ENCODE peak calls at places on chromosomes 6 and 20, in five cellular contexts. C is trophoblast cell, W is stomach, X is brain microvascular endothelial cell, Z is mammary epithelial cell. N is an unnamed sample.

GRCh38 chr6:136811261-136811660 is 11.1 kb upstream of the PEX7 start:
- DNase-seq in C (no peak), W (no peak), X (no peak), Z (no peak), N (no peak)

GRCh38 chr6:73774311-73774766 is 78.3 kb downstream of the CD109 start:
- DNase-seq in C (peak; percentile 88), W (no peak), X (peak; percentile 99), Z (peak; percentile 87), N (peak; percentile 26)

GRCh38 chr6:127520061-127520460 is 926 bp upstream of the MTCL3 start:
- DNase-seq in C (no peak), W (no peak), X (peak; percentile 16), Z (no peak), N (no peak)

GRCh38 chr6:99746261-99746895 is 139.7 kb downstream of the PRDM13 start:
- DNase-seq in C (peak; percentile 70), W (peak; percentile 65), X (peak; percentile 78), Z (peak; percentile 61), N (peak; percentile 82)

GRCh38 chr6:135983720-135984343 is 132.3 kb downstream of the PDE7B start:
- DNase-seq in C (no peak), W (no peak), X (no peak), Z (no peak), N (no peak)

GRCh38 chr6:139262519-139263300 is 29.1 kb downstream of the TXLNB start:
- DNase-seq in C (no peak), W (no peak), X (no peak), Z (peak; percentile 58), N (peak; percentile 42)

GRCh38 chr6:35247642-35248231 is 11.8 kb upstream of the ZNF76 start:
- DNase-seq in C (no peak), W (no peak), X (no peak), Z (no peak), N (no peak)

GRCh38 chr20:5513975-5514516 is 197.3 kb upstream of the PROKR2 start:
- DNase-seq in C (peak; percentile 51), W (no peak), X (no peak), Z (peak; percentile 40), N (no peak)

GRCh38 chr6:147132889-147133288 is 71.3 kb upstream of the STXBP5 start:
- DNase-seq in C (no peak), W (no peak), X (no peak), Z (no peak), N (no peak)

GRCh38 chr6:44676826-44677433 is 289.4 kb downstream of the CDC5L start:
- DNase-seq in C (no peak), W (no peak), X (no peak), Z (no peak), N (no peak)

GRCh38 chr6:107665386-107665785 is 158.7 kb downstream of the SCML4 start:
- DNase-seq in C (no peak), W (no peak), X (no peak), Z (no peak), N (no peak)

GRCh38 chr20:24914388-24915241 is 34.5 kb upstream of the CST7 start:
- DNase-seq in C (no peak), W (no peak), X (no peak), Z (no peak), N (no peak)

GRCh38 chr20:11379257-11380011 is 538.3 kb upstream of the BTBD3 start:
- DNase-seq in C (peak; percentile 38), W (no peak), X (peak; percentile 25), Z (no peak), N (no peak)

GRCh38 chr6:46993846-46994245 is 48.3 kb downstream of the ADGRF1 start:
- DNase-seq in C (peak; percentile 10), W (no peak), X (peak; percentile 88), Z (peak; percentile 95), N (no peak)

GRCh38 chr20:36941403-36941835 is 10.1 kb downstream of the SAMHD1 start:
- DNase-seq in C (no peak), W (no peak), X (no peak), Z (no peak), N (no peak)

GRCh38 chr6:159372333-159372732 is 203.1 kb downstream of the FNDC1 start:
- DNase-seq in C (no peak), W (no peak), X (no peak), Z (no peak), N (no peak)

GRCh38 chr20:38645980-38646858 is 44.6 kb downstream of the ARHGAP40 start:
- DNase-seq in C (peak; percentile 67), W (peak; percentile 83), X (peak; percentile 16), Z (peak; percentile 53), N (peak; percentile 32)

GRCh38 chr6:164085552-164086325 is 671.2 kb downstream of the QKI start:
- DNase-seq in C (no peak), W (no peak), X (peak; percentile 70), Z (no peak), N (peak; percentile 72)

GRCh38 chr20:44574372-44574771 is 8.0 kb upstream of the PKIG start:
- DNase-seq in C (no peak), W (no peak), X (no peak), Z (no peak), N (no peak)

GRCh38 chr20:9628589-9628988 is 114.2 kb downstream of the LAMP5 start:
- DNase-seq in C (no peak), W (no peak), X (no peak), Z (no peak), N (no peak)

GRCh38 chr20:54468082-54468481 is 7.3 kb upstream of the DOK5 start:
- DNase-seq in C (no peak), W (no peak), X (no peak), Z (no peak), N (no peak)

GRCh38 chr6:132131777-132132176 is 180.6 kb upstream of the CCN2 start:
- DNase-seq in C (peak; percentile 94), W (no peak), X (peak; percentile 99), Z (peak; percentile 94), N (no peak)

GRCh38 chr6:148892247-148892646 is 145.4 kb downstream of the UST start:
- DNase-seq in C (no peak), W (no peak), X (no peak), Z (peak; percentile 29), N (no peak)

GRCh38 chr6:24546432-24546831 is 51.7 kb downstream of the ALDH5A1 start:
- DNase-seq in C (no peak), W (no peak), X (no peak), Z (no peak), N (no peak)

GRCh38 chr20:53161473-53161872 is 189.3 kb downstream of the TSHZ2 start:
- DNase-seq in C (peak; percentile 89), W (no peak), X (no peak), Z (peak; percentile 71), N (no peak)

GRCh38 chr6:14335071-14335470 is 217.5 kb downstream of the CD83 start:
- DNase-seq in C (no peak), W (no peak), X (no peak), Z (no peak), N (no peak)

GRCh38 chr6:111872521-111873177 is 603 bp downstream of the FYN start:
- DNase-seq in C (no peak), W (no peak), X (peak; percentile 32), Z (no peak), N (peak; percentile 24)

GRCh38 chr6:111871207-111871606 is 2.0 kb downstream of the FYN start:
- DNase-seq in C (no peak), W (no peak), X (no peak), Z (no peak), N (no peak)

GRCh38 chr6:111870054-111870750 is 3.0 kb downstream of the FYN start:
- DNase-seq in C (no peak), W (no peak), X (no peak), Z (no peak), N (no peak)

GRCh38 chr6:111871725-111872520 is 1.3 kb downstream of the FYN start:
- DNase-seq in C (no peak), W (no peak), X (peak; percentile 29), Z (peak; percentile 38), N (no peak)

DNA sequence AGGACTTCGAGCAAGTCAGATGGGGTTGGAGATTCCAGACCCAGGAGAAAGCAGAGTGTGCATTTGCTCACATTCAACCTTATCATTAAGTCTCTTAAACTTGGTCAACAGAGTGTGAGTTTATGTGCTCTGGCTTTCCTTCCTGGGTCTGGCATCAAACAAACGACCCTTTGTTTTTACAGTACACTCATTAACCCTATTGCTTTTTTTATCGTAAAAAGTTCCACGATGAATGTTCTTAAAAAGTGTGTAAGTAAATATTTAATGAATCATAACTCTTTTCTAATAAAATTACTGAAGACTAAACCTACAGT is 2.5 kb downstream of the FYN start:
- DNase-seq in C (no peak), W (no peak), X (no peak), Z (no peak), N (no peak)
- H3K27ac ChIP-seq in C (no peak overlapping the region), W (peak overlapping the region; percentile 91), X (no peak overlapping the region), Z (no peak overlapping the region), N (no peak overlapping the region)

DNA sequence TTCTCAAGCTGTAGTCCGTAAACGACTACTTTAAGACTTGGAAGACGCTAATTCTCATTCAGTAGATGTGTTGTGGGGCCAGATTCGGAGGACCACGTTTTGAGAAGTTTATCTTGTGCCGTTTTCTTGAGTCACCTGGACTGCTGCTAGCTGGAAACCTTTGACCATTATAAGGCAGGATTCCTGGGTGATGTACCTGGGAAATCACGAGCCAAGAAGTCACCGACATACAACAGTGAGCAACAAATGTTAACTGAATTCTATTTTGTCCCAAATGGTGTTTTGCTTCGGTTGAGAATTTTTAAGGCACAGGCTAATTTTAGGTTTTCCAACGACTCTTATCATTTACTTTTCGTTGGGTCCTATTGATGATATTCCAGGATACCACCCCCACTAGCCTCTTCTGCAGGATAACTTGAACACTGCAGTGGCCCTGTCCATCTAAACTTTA is 93.3 kb upstream of the BTN3A2 start:
- DNase-seq in C (peak; percentile 24), W (no peak), X (no peak), Z (no peak), N (no peak)
- H3K27ac ChIP-seq in C (peak overlapping the region; percentile 93), W (peak overlapping the region; percentile 89), X (peak overlapping the region; percentile 44), Z (peak overlapping the region; percentile 75), N (peak overlapping the region; percentile 48)

DNA sequence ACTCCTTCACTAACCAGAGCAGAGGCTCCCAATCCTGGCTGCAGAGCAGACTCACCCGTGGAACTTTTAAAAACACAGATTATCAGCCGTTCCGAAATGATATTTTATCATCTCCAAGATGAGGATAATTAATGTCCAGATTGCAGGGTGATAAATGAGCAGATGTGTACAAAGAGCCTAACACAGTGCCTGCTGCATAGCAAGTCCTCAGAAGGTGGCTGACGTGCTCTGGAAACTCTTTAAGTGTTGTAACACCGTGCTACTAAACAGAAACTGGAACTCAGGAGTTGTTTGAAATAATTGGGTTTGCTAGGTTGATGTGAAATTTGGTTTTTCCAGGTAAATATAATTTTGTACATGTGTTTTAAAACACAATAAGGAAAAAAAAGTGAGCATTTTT is 118.0 kb downstream of the ARMC2 start:
- DNase-seq in C (peak; percentile 28), W (no peak), X (no peak), Z (no peak), N (no peak)
- H3K27ac ChIP-seq in C (no peak overlapping the region), W (no peak overlapping the region), X (no peak overlapping the region), Z (no peak overlapping the region), N (peak overlapping the region; percentile 71)

DNA sequence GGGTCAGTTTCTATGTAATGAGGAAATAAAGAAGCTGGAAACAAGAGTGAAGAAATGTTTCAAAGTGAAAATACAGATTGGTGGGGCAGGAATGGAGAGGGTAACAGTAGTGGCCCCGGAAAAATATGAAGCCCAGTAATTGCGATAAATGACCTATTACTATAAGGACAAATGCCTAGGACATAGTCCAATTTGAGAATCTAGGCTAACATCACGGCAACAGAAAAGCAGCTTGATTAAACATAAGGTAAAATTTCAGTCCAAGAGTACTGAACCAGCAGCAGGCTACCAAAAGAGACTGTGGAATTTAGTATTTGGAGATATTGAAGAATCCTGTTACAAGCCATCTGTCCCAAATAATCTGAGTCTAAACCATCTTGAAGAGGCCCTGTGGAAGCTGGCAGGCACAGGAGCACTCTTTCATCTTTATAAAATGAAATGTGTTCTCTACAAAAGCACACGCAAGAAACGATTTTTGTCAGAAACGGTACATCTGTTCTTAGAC is 49.4 kb downstream of the ELOVL5 start:
- DNase-seq in C (no peak), W (no peak), X (no peak), Z (no peak), N (no peak)
- H3K27ac ChIP-seq in C (no peak overlapping the region), W (no peak overlapping the region), X (no peak overlapping the region), Z (no peak overlapping the region), N (peak overlapping the region; percentile 10)

GRCh38 chr6:158191032-158191431 is 22.9 kb downstream of the GTF2H5 start:
- DNase-seq in C (no peak), W (no peak), X (no peak), Z (no peak), N (no peak)
- H3K27ac ChIP-seq in C (no peak overlapping the region), W (no peak overlapping the region), X (no peak overlapping the region), Z (no peak overlapping the region), N (no peak overlapping the region)